ENCODE peak calls at places on chromosomes 1 and 21, in seven cellular contexts. One of them, this sample, is unnamed. For H3K4me1 and H3K27me3, the result is how much of the 10 kb centered on the place peaks cover.

GRCh38 chr1:10253755-10254154 is 43.4 kb downstream of the KIF1B start:
- DNase-seq in right lobe of liver: no peak
- DNase-seq in suprapubic skin: no peak
- DNase-seq in cardiac muscle cell: no peak
- DNase-seq in H9: no peak
- DNase-seq in IMR-90: peak
- DNase-seq in mammary epithelial cell: peak
- DNase-seq in this sample: no peak

GRCh38 chr1:28447674-28448073 is 58.2 kb upstream of the RCC1 start:
- DNase-seq in right lobe of liver: no peak
- DNase-seq in suprapubic skin: no peak
- DNase-seq in cardiac muscle cell: no peak
- DNase-seq in H9: no peak
- DNase-seq in IMR-90: no peak
- DNase-seq in mammary epithelial cell: no peak
- DNase-seq in this sample: no peak

GRCh38 chr1:180857947-180858768 is 54.5 kb upstream of the KIAA1614 start:
- DNase-seq in right lobe of liver: no peak
- DNase-seq in suprapubic skin: no peak
- DNase-seq in cardiac muscle cell: no peak
- DNase-seq in H9: no peak
- DNase-seq in IMR-90: no peak
- DNase-seq in mammary epithelial cell: no peak
- DNase-seq in this sample: no peak

GRCh38 chr1:27605796-27606707 is 2.1 kb upstream of the AHDC1 start:
- DNase-seq in right lobe of liver: no peak
- DNase-seq in suprapubic skin: no peak
- DNase-seq in cardiac muscle cell: peak
- DNase-seq in H9: peak
- DNase-seq in IMR-90: peak
- DNase-seq in mammary epithelial cell: peak
- DNase-seq in this sample: no peak

GRCh38 chr1:182394055-182394775 is 2.6 kb upstream of the GLUL start:
- DNase-seq in right lobe of liver: no peak
- DNase-seq in suprapubic skin: no peak
- DNase-seq in cardiac muscle cell: no peak
- DNase-seq in H9: no peak
- DNase-seq in IMR-90: no peak
- DNase-seq in mammary epithelial cell: no peak
- DNase-seq in this sample: no peak

GRCh38 chr21:41211041-41211426 is 43.1 kb downstream of the BACE2 start:
- DNase-seq in right lobe of liver: no peak
- DNase-seq in suprapubic skin: no peak
- DNase-seq in cardiac muscle cell: no peak
- DNase-seq in H9: no peak
- DNase-seq in IMR-90: no peak
- DNase-seq in mammary epithelial cell: no peak
- DNase-seq in this sample: no peak

GRCh38 chr1:8458607-8459006 is 140.7 kb downstream of the SLC45A1 start:
- DNase-seq in right lobe of liver: no peak
- DNase-seq in suprapubic skin: no peak
- DNase-seq in cardiac muscle cell: no peak
- DNase-seq in H9: no peak
- DNase-seq in IMR-90: no peak
- DNase-seq in mammary epithelial cell: no peak
- DNase-seq in this sample: no peak

GRCh38 chr1:219697667-219698066 is 84.8 kb upstream of the ZC3H11B start:
- DNase-seq in right lobe of liver: no peak
- DNase-seq in suprapubic skin: no peak
- DNase-seq in cardiac muscle cell: no peak
- DNase-seq in H9: no peak
- DNase-seq in IMR-90: no peak
- DNase-seq in mammary epithelial cell: no peak
- DNase-seq in this sample: no peak

GRCh38 chr21:40602105-40602504 is 244.9 kb downstream of the DSCAM start:
- DNase-seq in right lobe of liver: no peak
- DNase-seq in suprapubic skin: no peak
- DNase-seq in cardiac muscle cell: no peak
- DNase-seq in H9: no peak
- DNase-seq in IMR-90: no peak
- DNase-seq in mammary epithelial cell: no peak
- DNase-seq in this sample: no peak

GRCh38 chr1:167463055-167463454 is 55.3 kb downstream of the CD247 start:
- DNase-seq in right lobe of liver: no peak
- DNase-seq in suprapubic skin: no peak
- DNase-seq in cardiac muscle cell: no peak
- DNase-seq in H9: no peak
- DNase-seq in IMR-90: no peak
- DNase-seq in mammary epithelial cell: no peak
- DNase-seq in this sample: peak

GRCh38 chr1:212291505-212292134 is 6.4 kb downstream of the PPP2R5A start:
- DNase-seq in right lobe of liver: no peak
- DNase-seq in suprapubic skin: no peak
- DNase-seq in cardiac muscle cell: peak
- DNase-seq in H9: no peak
- DNase-seq in IMR-90: peak
- DNase-seq in mammary epithelial cell: peak
- DNase-seq in this sample: no peak

GRCh38 chr1:24435782-24436365 is 20.3 kb downstream of the NIPAL3 start:
- DNase-seq in right lobe of liver: no peak
- DNase-seq in suprapubic skin: no peak
- DNase-seq in cardiac muscle cell: no peak
- DNase-seq in H9: no peak
- DNase-seq in IMR-90: no peak
- DNase-seq in mammary epithelial cell: peak
- DNase-seq in this sample: no peak

GRCh38 chr1:154866257-154866994 is 3.7 kb downstream of the KCNN3 start:
- DNase-seq in right lobe of liver: no peak
- DNase-seq in suprapubic skin: no peak
- DNase-seq in cardiac muscle cell: no peak
- DNase-seq in H9: no peak
- DNase-seq in IMR-90: peak
- DNase-seq in mammary epithelial cell: no peak
- DNase-seq in this sample: no peak

GRCh38 chr1:201436969-201437368 is 15.4 kb upstream of the TNNI1 start:
- DNase-seq in right lobe of liver: no peak
- DNase-seq in suprapubic skin: no peak
- DNase-seq in cardiac muscle cell: no peak
- DNase-seq in H9: no peak
- DNase-seq in IMR-90: no peak
- DNase-seq in mammary epithelial cell: no peak
- DNase-seq in this sample: no peak

GRCh38 chr21:31366825-31367224 is 22.8 kb upstream of the TIAM1 start:
- DNase-seq in right lobe of liver: no peak
- DNase-seq in suprapubic skin: no peak
- DNase-seq in cardiac muscle cell: no peak
- DNase-seq in H9: no peak
- DNase-seq in IMR-90: peak
- DNase-seq in mammary epithelial cell: peak
- DNase-seq in this sample: no peak

GRCh38 chr21:41880153-41880552 is 1.0 kb upstream of the PRDM15 start:
- DNase-seq in right lobe of liver: no peak
- DNase-seq in suprapubic skin: no peak
- DNase-seq in cardiac muscle cell: no peak
- DNase-seq in H9: no peak
- DNase-seq in IMR-90: no peak
- DNase-seq in mammary epithelial cell: no peak
- DNase-seq in this sample: no peak

GRCh38 chr1:222769181-222769580 is 32.2 kb downstream of the FAM177B start:
- DNase-seq in right lobe of liver: no peak
- DNase-seq in suprapubic skin: no peak
- DNase-seq in cardiac muscle cell: no peak
- DNase-seq in H9: no peak
- DNase-seq in IMR-90: no peak
- DNase-seq in mammary epithelial cell: no peak
- DNase-seq in this sample: no peak
- H3K27ac ChIP-seq in right lobe of liver: no peak
- H3K27ac ChIP-seq in suprapubic skin: no peak
- H3K27ac ChIP-seq in cardiac muscle cell: no peak
- H3K27ac ChIP-seq in H9: no peak
- H3K27ac ChIP-seq in IMR-90: no peak
- H3K27ac ChIP-seq in mammary epithelial cell: no peak
- H3K27ac ChIP-seq in this sample: no peak

DNA sequence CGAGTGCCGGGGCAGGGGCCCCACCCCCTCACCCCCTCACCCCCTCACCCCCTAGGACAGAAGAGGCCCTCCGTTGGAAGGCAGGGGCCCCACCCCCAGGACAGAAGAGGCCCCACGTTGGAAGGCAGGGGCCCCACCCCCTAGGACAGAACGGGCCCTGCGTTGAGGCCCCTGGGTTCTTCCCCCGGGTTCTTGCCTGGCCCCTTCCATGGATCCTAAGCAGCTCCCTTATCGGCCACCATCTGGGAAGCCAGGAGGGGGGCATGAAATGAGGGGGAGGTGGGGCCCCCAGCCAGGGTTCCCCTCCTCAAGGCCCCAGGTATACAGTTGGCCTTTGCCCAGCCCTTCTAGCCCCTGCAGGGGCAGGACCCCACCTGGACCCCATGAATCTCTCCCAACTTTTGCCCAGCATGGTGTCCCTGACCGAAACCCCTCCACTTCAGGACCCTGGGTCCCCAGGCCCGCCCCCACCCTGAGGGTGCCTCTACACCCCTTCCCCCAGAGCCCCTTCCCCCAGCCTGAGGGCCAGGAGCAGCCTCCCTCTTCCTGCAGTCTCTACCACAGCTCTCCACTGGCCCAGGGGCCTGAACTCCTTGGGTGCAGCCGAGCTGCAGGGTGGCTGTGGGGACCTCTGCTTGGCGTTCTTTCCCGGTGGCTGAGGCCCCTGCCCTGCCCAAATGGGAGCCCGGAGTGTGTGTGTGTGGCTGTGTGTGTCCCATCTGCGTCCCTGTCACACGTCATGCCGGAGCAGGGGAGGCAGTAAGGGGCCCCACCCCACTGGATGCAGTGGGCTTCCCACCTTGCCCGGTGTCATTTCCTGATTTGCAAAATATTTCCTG is 4.3 kb upstream of the VWA1 start:
- DNase-seq in right lobe of liver: no peak
- DNase-seq in suprapubic skin: no peak
- DNase-seq in cardiac muscle cell: no peak
- DNase-seq in H9: no peak
- DNase-seq in IMR-90: no peak
- DNase-seq in mammary epithelial cell: no peak
- DNase-seq in this sample: no peak
- H3K4me1 ChIP-seq in right lobe of liver: half or more
- H3K4me1 ChIP-seq in suprapubic skin: half or more
- H3K4me1 ChIP-seq in cardiac muscle cell: under half
- H3K4me1 ChIP-seq in H9: under half
- H3K4me1 ChIP-seq in IMR-90: under half
- H3K4me1 ChIP-seq in mammary epithelial cell: under half
- H3K4me1 ChIP-seq in this sample: under half

DNA sequence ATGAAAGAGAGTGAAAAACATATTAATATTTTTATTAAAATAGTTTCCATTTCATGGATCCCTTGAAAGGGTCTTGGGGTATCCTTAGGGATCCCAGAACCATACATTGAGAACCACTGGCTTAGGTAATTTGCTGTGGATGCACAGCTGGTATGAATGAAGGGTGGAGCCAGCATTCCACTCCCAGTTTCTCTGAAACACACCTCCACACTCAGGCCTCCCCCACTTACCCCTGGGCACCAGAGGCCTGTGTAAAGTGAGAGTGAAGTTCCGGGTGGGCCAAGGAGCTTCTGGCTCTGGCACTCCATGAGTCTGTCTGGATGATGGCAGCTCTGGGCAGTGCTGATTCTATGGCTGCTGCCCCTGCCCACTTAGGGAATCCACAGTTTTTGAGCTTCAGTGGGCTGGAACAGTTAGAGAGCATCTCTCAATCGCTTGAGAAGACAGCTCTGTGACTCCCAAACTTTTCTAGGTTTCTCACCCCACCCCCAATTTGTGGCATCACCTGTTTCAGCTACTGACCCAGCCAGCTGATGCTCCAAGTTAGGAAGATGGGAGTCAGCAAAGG is 57.8 kb upstream of the CD1D start:
- DNase-seq in right lobe of liver: no peak
- DNase-seq in suprapubic skin: no peak
- DNase-seq in cardiac muscle cell: no peak
- DNase-seq in H9: no peak
- DNase-seq in IMR-90: no peak
- DNase-seq in mammary epithelial cell: no peak
- DNase-seq in this sample: no peak
- H3K27me3 ChIP-seq in right lobe of liver: under half
- H3K27me3 ChIP-seq in suprapubic skin: under half
- H3K27me3 ChIP-seq in cardiac muscle cell: under half
- H3K27me3 ChIP-seq in H9: under half
- H3K27me3 ChIP-seq in IMR-90: under half
- H3K27me3 ChIP-seq in mammary epithelial cell: under half
- H3K27me3 ChIP-seq in this sample: under half

DNA sequence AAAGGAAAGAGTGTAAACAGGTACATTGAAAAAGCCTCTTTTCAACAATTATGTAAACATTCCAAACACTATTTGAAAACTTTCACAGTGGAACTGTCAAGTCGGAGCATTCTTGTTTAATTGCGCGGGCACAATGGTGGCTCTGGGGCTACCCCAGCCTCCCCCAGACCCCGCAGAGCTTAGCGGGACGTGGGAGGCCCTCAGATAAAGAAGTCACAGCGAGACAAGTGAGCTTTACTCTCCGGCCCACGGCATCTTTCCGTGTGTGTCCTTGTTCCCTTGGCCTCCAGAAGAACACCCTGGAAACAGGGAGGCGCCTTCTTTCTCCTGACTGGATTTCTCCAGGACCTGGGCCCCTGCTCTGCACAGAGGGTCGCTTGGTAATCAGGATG is 382.8 kb downstream of the RRAGC start:
- DNase-seq in right lobe of liver: no peak
- DNase-seq in suprapubic skin: no peak
- DNase-seq in cardiac muscle cell: no peak
- DNase-seq in H9: no peak
- DNase-seq in IMR-90: no peak
- DNase-seq in mammary epithelial cell: no peak
- DNase-seq in this sample: no peak
- H3K27ac ChIP-seq in right lobe of liver: no peak
- H3K27ac ChIP-seq in suprapubic skin: no peak
- H3K27ac ChIP-seq in cardiac muscle cell: no peak
- H3K27ac ChIP-seq in H9: no peak
- H3K27ac ChIP-seq in IMR-90: no peak
- H3K27ac ChIP-seq in mammary epithelial cell: no peak
- H3K27ac ChIP-seq in this sample: no peak

GRCh38 chr1:234583755-234584430 is 26.1 kb downstream of the IRF2BP2 start:
- DNase-seq in right lobe of liver: peak
- DNase-seq in suprapubic skin: no peak
- DNase-seq in cardiac muscle cell: no peak
- DNase-seq in H9: no peak
- DNase-seq in IMR-90: no peak
- DNase-seq in mammary epithelial cell: no peak
- DNase-seq in this sample: peak
- H3K4me1 ChIP-seq in right lobe of liver: under half
- H3K4me1 ChIP-seq in suprapubic skin: under half
- H3K4me1 ChIP-seq in cardiac muscle cell: under half
- H3K4me1 ChIP-seq in H9: under half
- H3K4me1 ChIP-seq in IMR-90: under half
- H3K4me1 ChIP-seq in mammary epithelial cell: under half
- H3K4me1 ChIP-seq in this sample: half or more

GRCh38 chr1:50967416-50968020 is 2.5 kb upstream of the CDKN2C start:
- DNase-seq in right lobe of liver: no peak
- DNase-seq in suprapubic skin: no peak
- DNase-seq in cardiac muscle cell: no peak
- DNase-seq in H9: no peak
- DNase-seq in IMR-90: no peak
- DNase-seq in mammary epithelial cell: peak
- DNase-seq in this sample: no peak
- H3K27me3 ChIP-seq in right lobe of liver: under half
- H3K27me3 ChIP-seq in suprapubic skin: under half
- H3K27me3 ChIP-seq in cardiac muscle cell: half or more
- H3K27me3 ChIP-seq in H9: under half
- H3K27me3 ChIP-seq in IMR-90: under half
- H3K27me3 ChIP-seq in mammary epithelial cell: under half
- H3K27me3 ChIP-seq in this sample: under half

This sample was measured in ascending aorta.